ENCODE peak calls at places on chromosomes 3 and 15, in six cellular contexts. P, Q, H, F, O and Z are unnamed samples.

GRCh38 chr3:136161516-136161915 is 34.6 kb downstream of the MSL2 start:
- DNase-seq in F (no peak), H (no peak), Q (no peak), O (no peak), P (no peak), Z (no peak)

GRCh38 chr3:123818324-123818920 is 65.7 kb downstream of the MYLK start:
- DNase-seq in H (no peak), O (no peak), F (no peak), P (no peak), Q (no peak), Z (no peak)

GRCh38 chr3:106829206-106829605 is 548.0 kb upstream of the CCDC54 start:
- DNase-seq in H (no peak), Q (no peak), O (no peak), F (no peak), P (no peak), Z (no peak)

GRCh38 chr3:126152458-126152857 is 27.9 kb downstream of the ALDH1L1 start:
- DNase-seq in Q (no peak), P (no peak), O (no peak), H (no peak), F (no peak), Z (no peak)

GRCh38 chr3:58005662-58006061 is 2.6 kb upstream of the FLNB start:
- DNase-seq in P (no peak), F (no peak), Q (no peak), H (no peak), O (no peak), Z (no peak)

GRCh38 chr15:70722266-70723123 is 40.9 kb downstream of the UACA start:
- DNase-seq in F (no peak), H (no peak), P (no peak), O (peak), Q (no peak), Z (no peak)

GRCh38 chr15:39131605-39132004 is 449.3 kb upstream of the THBS1 start:
- DNase-seq in Q (no peak), F (no peak), O (no peak), H (no peak), P (no peak), Z (no peak)

GRCh38 chr3:186871403-186871924 is 29.0 kb downstream of the ADIPOQ start:
- DNase-seq in F (no peak), H (no peak), P (no peak), O (no peak), Q (no peak), Z (no peak)

GRCh38 chr3:166248784-166249183 is 411.6 kb upstream of the BCHE start:
- DNase-seq in P (no peak), H (no peak), O (no peak), F (no peak), Q (no peak), Z (no peak)

GRCh38 chr3:127418560-127419099 is 130.8 kb upstream of the PRR20G start:
- DNase-seq in Q (no peak), H (no peak), P (no peak), F (no peak), O (no peak), Z (no peak)

GRCh38 chr3:15535757-15536156 is 14.3 kb upstream of the COLQ start:
- DNase-seq in H (no peak), Q (no peak), F (no peak), O (peak), P (no peak), Z (no peak)

GRCh38 chr3:117633207-117633606 is 923.6 kb downstream of the TUSC7 start:
- DNase-seq in O (no peak), H (no peak), P (no peak), Q (no peak), F (no peak), Z (no peak)

DNA sequence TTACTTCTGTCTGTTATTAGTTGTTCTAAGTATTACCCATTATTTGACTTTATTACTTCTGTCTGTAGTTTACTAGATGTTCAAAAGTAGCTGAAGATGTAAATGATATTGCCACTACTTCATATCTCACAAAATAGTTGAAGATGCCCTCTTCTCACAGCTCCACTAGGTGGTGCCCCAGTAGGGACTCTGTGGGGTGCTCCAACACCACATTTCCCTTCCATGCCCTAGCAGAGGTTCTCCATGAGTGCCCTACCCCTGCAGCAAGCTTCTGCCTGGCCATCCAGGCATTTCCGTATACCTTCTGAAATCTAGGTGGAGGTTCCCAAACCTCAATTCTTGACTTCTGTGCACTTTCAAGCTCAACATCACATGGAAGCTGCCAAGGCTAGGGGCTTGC is 80.8 kb downstream of the KCNH8 start:
- DNase-seq in O (no peak), F (no peak), H (no peak), Q (no peak), P (no peak), Z (no peak)
- TF ChIP-seq CTCF in O (no peak), F (no peak), H (no peak), Q (no peak), P (no peak), Z (no peak)

DNA sequence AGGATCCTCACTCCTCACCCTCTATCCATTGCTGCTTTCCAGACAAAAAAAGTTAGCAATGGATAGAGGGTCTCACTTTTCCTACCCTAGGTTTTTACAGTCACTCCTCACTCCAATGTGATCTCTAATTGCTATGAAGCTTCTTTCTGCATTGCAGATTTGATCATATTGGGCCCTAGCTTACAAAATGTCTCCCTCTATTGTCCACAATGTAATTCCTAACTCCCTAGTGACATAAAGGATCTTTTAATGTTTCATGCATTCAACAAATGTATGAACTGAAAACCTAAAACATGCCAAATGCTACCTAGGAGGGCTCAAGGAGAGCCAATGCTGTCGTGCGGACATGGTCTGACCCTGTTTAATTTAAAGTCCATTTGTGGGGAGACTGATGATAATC is 234.8 kb downstream of the CADM2 start:
- DNase-seq in Q (no peak), F (no peak), O (no peak), H (no peak), P (no peak), Z (no peak)
- TF ChIP-seq CTCF in Q (no peak), F (no peak), O (no peak), H (no peak), P (no peak), Z (no peak)

DNA sequence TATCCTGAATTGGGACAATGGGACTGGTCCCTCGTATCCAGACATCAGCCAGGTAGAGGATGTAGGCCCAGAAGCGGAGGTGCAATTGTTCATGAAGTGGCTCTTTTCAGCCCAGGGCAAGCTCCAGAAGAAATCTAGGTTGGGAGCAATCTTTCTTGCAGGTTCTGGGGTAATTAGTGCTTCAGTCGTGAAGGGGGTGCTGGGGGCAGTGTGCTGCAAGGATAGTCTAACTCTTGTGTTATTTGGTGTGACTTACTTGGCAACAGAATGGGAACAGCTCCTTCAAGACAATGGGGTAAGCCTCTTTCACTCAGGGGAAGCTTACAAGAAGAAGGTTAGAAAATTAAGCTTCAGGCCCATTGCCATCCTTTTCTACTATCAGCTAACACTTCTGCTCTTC is 273.0 kb downstream of the DIPK2A start:
- DNase-seq in P (no peak), O (no peak), H (no peak), Q (no peak), F (no peak), Z (no peak)
- TF ChIP-seq CTCF in P (no peak), O (no peak), H (no peak), Q (no peak), F (no peak), Z (no peak)

GRCh38 chr3:153927107-153927506 is 194.1 kb upstream of the ARHGEF26 start:
- DNase-seq in P (no peak), F (no peak), H (no peak), Q (no peak), O (peak), Z (no peak)
- TF ChIP-seq CTCF in P (no peak), F (no peak), H (no peak), Q (peak), O (no peak), Z (no peak)